ENCODE peak calls at places on chromosomes 5 and 9, in five cellular contexts. O is lower lobe of right lung, L is transverse colon, T is BE2C, Y is ovary. E is an unnamed sample. For H3K9me3 and H3K36me3, the result is how much of the 10 kb centered on the place peaks cover.

GRCh38 chr5:38756068-38756467 is 89.7 kb upstream of the OSMR start:
- DNase-seq in T (no peak), L (no peak), O (no peak), Y (no peak), E (no peak)

GRCh38 chr5:32802764-32803163 is 91.6 kb downstream of the NPR3 start:
- DNase-seq in Y (no peak), T (no peak), L (no peak), O (no peak), E (no peak)

GRCh38 chr9:129567842-129568559 is 52.9 kb downstream of the C9orf50 start:
- DNase-seq in L (no peak), O (no peak), Y (peak), T (no peak), E (peak)

GRCh38 chr5:91978221-91978882 is 595.2 kb upstream of the ARRDC3 start:
- DNase-seq in O (no peak), L (no peak), Y (no peak), T (no peak), E (no peak)

GRCh38 chr9:87592554-87593394 is 95.1 kb downstream of the DAPK1 start:
- DNase-seq in O (peak), Y (peak), T (peak), L (peak), E (no peak)

GRCh38 chr5:15702102-15702501 is 202.1 kb downstream of the FBXL7 start:
- DNase-seq in L (no peak), Y (no peak), T (no peak), O (no peak), E (no peak)

GRCh38 chr5:171436804-171437285 is 17.4 kb downstream of the FGF18 start:
- DNase-seq in Y (no peak), T (no peak), L (no peak), O (peak), E (no peak)

GRCh38 chr9:128771094-128771721 is 519 bp downstream of the ZER1 start:
- DNase-seq in L (peak), Y (no peak), O (no peak), T (peak), E (peak)

GRCh38 chr5:80275347-80275746 is 19.5 kb upstream of the SERINC5 start:
- DNase-seq in T (peak), Y (no peak), L (no peak), O (no peak), E (peak)

GRCh38 chr5:175778951-175779475 is 92.4 kb upstream of the CPLX2 start:
- DNase-seq in T (peak), O (no peak), L (no peak), Y (peak), E (no peak)

GRCh38 chr9:88880194-88880593 is 111.1 kb upstream of the S1PR3 start:
- DNase-seq in O (no peak), Y (no peak), T (no peak), L (no peak), E (no peak)

DNA sequence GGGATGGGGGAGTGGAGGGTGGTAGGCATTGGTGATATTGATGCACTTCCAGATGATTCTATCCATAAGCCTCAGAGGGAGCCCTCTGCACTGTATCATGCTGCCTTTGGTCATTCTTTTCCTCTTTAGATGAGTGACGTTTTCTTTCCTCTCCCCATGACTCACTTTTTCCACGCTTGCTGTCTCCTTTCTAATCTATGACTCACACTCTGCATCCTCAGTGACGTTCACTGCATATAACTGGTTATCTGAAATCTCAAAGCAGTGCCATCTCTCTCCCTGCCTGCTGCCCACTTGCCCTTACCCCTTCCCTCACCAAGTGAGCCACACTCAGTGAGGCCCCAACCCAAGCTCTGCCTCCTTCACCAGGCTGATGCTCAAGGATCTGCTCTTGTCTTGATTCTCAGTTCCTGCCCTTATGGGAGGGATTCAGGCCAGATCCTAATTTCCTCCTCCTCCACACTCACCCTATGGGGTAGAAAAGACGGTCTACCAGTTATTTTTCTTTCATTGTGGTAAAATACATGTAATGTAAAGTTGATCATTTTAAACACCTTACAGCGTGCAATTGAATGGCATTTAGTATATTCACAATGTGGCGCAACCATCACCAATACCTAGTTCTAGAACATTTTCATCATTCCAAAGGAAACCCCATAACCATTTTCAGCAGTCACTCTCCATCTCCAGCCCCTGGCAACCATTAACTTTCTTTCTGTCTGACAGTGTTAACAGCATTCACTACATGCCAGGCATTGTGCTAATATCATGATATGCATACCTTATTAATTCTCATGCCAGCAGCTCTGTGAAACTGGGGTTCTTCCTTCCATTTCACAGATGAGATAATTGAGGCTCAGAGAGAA is 31.8 kb downstream of the PTGS1 start:
- DNase-seq in Y (no peak), T (no peak), L (no peak), O (no peak), E (no peak)
- TF ChIP-seq CTCF in Y (no peak), T (no peak), L (no peak), O (no peak), E (no peak)

GRCh38 chr5:2991884-2992283 is 240.4 kb upstream of the IRX2 start:
- DNase-seq in L (no peak), T (no peak), Y (no peak), O (no peak), E (no peak)

GRCh38 chr5:2993301-2993700 is 241.8 kb upstream of the IRX2 start:
- DNase-seq in L (no peak), O (no peak), Y (no peak), T (no peak), E (no peak)

GRCh38 chr5:2992806-2993205 is 241.3 kb upstream of the IRX2 start:
- DNase-seq in O (no peak), Y (no peak), T (no peak), L (no peak), E (no peak)

GRCh38 chr5:2995035-2995434 is 243.6 kb upstream of the IRX2 start:
- DNase-seq in T (no peak), O (no peak), L (no peak), Y (no peak), E (no peak)

DNA sequence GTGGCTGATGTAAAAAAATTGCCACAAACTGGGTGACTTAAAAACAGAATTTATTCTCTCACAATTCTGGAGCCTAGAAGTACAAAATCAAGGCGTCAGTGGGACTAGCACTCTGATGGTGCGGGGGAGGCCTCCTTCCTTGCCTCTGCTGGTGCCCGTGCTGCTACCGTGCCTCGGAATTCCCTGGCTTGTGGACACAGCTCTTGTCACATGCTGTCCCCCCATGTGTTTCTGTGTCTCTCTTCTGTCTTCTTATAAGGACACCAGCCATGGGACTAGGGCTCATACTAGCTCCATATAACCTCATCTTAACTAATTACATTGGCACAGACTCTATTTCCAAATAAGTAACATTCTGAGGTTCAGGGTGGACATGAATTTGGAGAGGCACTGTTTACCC is 242.3 kb upstream of the IRX2 start:
- DNase-seq in L (no peak), Y (no peak), O (no peak), T (no peak), E (no peak)
- H3K9me3 ChIP-seq in L (under half), Y (under half), O (under half), T (under half), E (under half)

DNA sequence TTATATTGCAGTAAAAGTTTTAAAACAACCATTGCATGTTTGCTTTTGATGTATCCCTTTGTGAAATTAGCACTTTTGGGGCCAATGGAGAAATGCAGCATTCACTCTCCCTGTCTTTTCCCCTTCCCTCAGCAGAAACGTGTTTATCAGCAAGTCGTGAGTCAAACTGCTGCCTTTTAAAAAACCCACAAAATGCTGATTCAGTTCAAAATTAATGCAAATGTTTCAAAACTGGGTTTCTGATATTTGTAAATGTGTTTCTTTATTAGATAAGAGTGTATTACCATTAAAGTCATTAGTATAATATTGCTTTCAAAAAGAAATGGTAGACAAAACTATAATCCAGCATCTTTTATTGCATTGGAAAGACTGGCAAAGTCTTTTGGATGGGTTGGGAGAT is 47.3 kb downstream of the RAD23B start:
- DNase-seq in T (no peak), L (no peak), O (no peak), Y (no peak), E (no peak)
- H3K36me3 ChIP-seq in T (half or more), L (under half), O (half or more), Y (under half), E (under half)

GRCh38 chr5:110496276-110496675 is 230.2 kb downstream of the TMEM232 start:
- DNase-seq in O (no peak), L (no peak), Y (no peak), T (no peak), E (no peak)
- TF ChIP-seq CTCF in O (no peak), L (no peak), Y (no peak), T (no peak), E (no peak)

E was measured in Caco-2.